ENCODE peak calls at places on chromosomes 1 and 21, in seven cellular contexts. I is endodermal cell, G is gastrocnemius medialis, M is AG04450, H is GM23248, S is NT2/D1, N is choroid plexus epithelial cell. P is an unnamed sample.

GRCh38 chr1:151964510-151964909 is 29.1 kb downstream of the S100A10 start:
- DNase-seq in M (no peak), H (peak), S (no peak), N (no peak), I (no peak), G (no peak), P (no peak)

GRCh38 chr1:27044613-27045091 is 32.0 kb upstream of the TENT5B start:
- DNase-seq in I (peak), N (peak), H (peak), G (peak), M (peak), S (peak), P (peak)

GRCh38 chr1:13543927-13544556 is 30.2 kb upstream of the LRRC38 start:
- DNase-seq in N (peak), M (no peak), I (peak), G (peak), H (peak), S (no peak), P (peak)

GRCh38 chr1:195934839-195935557 is 673.2 kb downstream of the KCNT2 start:
- DNase-seq in N (no peak), I (no peak), S (no peak), M (no peak), H (no peak), G (no peak), P (no peak)

GRCh38 chr1:224524679-224525078 is 90.1 kb upstream of the WDR26 start:
- DNase-seq in N (peak), S (no peak), I (no peak), M (no peak), G (no peak), H (peak), P (no peak)

GRCh38 chr1:53380296-53380695 is 52.4 kb upstream of the LRP8 start:
- DNase-seq in I (peak), M (no peak), H (no peak), N (no peak), S (no peak), G (no peak), P (no peak)

GRCh38 chr1:107689157-107689556 is 275.8 kb downstream of the VAV3 start:
- DNase-seq in I (peak), G (no peak), N (no peak), M (no peak), H (peak), S (peak), P (peak)

GRCh38 chr1:37925316-37925715 is 21.5 kb downstream of the INPP5B start:
- DNase-seq in H (no peak), G (no peak), S (no peak), M (no peak), N (no peak), I (no peak), P (no peak)

GRCh38 chr1:43537423-43538142 is 6.9 kb downstream of the PTPRF start:
- DNase-seq in I (no peak), G (peak), M (no peak), N (no peak), H (no peak), S (no peak), P (peak)

GRCh38 chr1:35476099-35476674 is 81.0 kb downstream of the KIAA0319L start:
- DNase-seq in M (no peak), G (no peak), S (no peak), N (peak), I (no peak), H (no peak), P (no peak)

GRCh38 chr1:108079550-108079949 is 114.6 kb upstream of the VAV3 start:
- DNase-seq in S (no peak), G (no peak), M (no peak), N (no peak), I (no peak), H (no peak), P (peak)

GRCh38 chr1:230427477-230427876 is 1.3 kb upstream of the PGBD5 start:
- DNase-seq in H (no peak), N (no peak), S (no peak), I (no peak), G (no peak), M (no peak), P (no peak)

GRCh38 chr1:42784946-42785693 is at the start of gene TMEM269:
- DNase-seq in S (no peak), H (peak), I (no peak), N (peak), M (no peak), G (no peak), P (peak)

GRCh38 chr1:119008483-119009299 is 20.5 kb upstream of the TBX15 start:
- DNase-seq in S (no peak), H (peak), I (peak), G (peak), M (peak), N (peak), P (peak)

GRCh38 chr1:214552174-214552608 is 789 bp upstream of the PTPN14 start:
- DNase-seq in M (no peak), H (peak), S (peak), I (peak), N (peak), G (no peak), P (peak)

GRCh38 chr1:232515706-232516105 is 114.2 kb downstream of the SIPA1L2 start:
- DNase-seq in M (no peak), H (no peak), N (no peak), I (no peak), G (no peak), S (no peak), P (no peak)

GRCh38 chr1:31786366-31787060 is 22.4 kb upstream of the ADGRB2 start:
- DNase-seq in I (peak), G (no peak), M (no peak), H (no peak), S (no peak), N (no peak), P (no peak)

GRCh38 chr1:201686709-201687455 is 142.1 kb upstream of the IPO9 start:
- DNase-seq in H (peak), I (peak), M (no peak), S (peak), G (peak), N (no peak), P (peak)

GRCh38 chr1:197620660-197621273 is 154.5 kb downstream of the DENND1B start:
- DNase-seq in M (no peak), I (no peak), H (no peak), N (no peak), G (no peak), S (no peak), P (no peak)

GRCh38 chr1:18360251-18360650 is 120.5 kb upstream of the KLHDC7A start:
- DNase-seq in S (no peak), I (no peak), N (no peak), H (no peak), M (no peak), G (no peak), P (no peak)

DNA sequence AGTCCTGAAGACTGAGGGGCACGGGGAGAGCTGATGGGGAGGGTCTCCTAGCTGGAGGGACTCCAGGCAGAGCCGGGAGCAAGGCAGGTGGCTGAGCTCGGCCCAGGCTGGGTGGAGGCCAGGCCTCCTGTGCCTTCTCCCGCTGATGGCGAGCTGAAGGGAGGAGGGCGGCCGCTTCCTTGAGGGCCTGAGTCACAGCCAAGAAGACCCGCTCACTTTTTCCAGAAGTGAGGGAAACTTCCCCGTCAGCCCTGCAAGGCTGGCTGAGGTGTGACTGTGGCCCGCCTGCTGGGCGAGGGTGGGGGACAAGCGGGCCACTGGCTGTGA is 1.7 kb upstream of the VWA1 start:
- DNase-seq in M (no peak), N (peak), I (peak), G (no peak), H (peak), S (no peak), P (peak)
- H3K4me3 ChIP-seq in M (no peak), N (no peak), I (no peak), G (peak), H (no peak), S (peak), P (peak)

DNA sequence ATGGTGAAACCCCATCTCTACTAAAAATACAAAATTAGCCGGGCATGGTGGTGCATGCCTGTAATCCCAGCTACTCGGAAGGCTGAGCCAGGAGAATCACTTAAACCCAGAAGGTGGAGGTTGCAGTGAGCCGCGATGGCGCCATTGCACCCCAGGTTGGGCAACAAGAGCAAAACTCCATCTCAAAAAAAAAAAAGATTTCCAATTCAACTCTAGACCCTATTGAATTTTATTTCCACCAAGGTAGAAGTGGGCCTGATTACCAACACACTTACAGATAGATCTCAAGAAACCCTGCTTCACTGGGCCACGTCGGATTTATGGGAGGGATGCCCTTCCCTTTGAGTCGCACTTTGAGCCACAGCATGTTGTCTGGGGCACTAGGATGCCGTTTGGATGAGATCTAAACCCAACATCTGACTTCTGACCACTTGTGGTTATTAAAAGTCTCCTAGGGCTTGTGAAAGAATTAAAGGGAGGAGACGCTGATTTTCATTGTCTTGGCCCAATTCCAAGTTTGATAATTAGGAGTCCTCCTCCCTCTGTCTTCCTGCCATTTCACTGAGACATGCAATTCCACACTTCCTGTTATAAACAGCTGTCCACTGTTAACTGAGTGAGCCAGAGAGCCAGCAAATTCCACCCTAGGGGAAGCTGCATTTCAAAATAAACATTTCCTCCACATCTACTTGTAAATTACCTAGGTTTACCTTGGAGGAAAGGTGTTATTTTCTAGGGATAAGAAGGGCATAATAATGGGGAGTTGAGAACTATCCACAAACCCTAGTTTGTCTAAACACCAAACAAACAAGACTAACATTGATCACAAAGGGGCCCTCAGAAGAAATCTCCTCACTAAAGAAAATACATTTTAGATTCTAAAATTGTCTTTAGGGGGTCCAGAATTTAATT is 5.2 kb upstream of the RERE start:
- DNase-seq in I (peak), G (peak), N (peak), H (peak), S (no peak), M (peak), P (peak)
- H3K4me3 ChIP-seq in I (no peak), G (no peak), N (no peak), H (peak), S (no peak), M (no peak), P (no peak)

GRCh38 chr1:156574039-156574633 is 1.8 kb upstream of the IQGAP3 start:
- DNase-seq in G (no peak), N (no peak), I (no peak), M (no peak), H (no peak), S (no peak), P (no peak)

GRCh38 chr1:156577512-156577911 is 2.0 kb upstream of the TTC24 start:
- DNase-seq in N (no peak), H (no peak), G (no peak), S (no peak), I (no peak), M (no peak), P (no peak)

GRCh38 chr1:156571261-156571958 is 955 bp downstream of the IQGAP3 start:
- DNase-seq in S (no peak), H (peak), N (peak), I (no peak), G (no peak), M (peak), P (no peak)

GRCh38 chr1:156571959-156572662 is at the start of gene IQGAP3:
- DNase-seq in N (peak), G (peak), S (peak), I (peak), H (peak), M (peak), P (peak)

GRCh38 chr1:156572663-156573018 is 276 bp upstream of the IQGAP3 start:
- DNase-seq in S (no peak), I (no peak), H (no peak), G (no peak), N (no peak), M (no peak), P (no peak)
- H3K4me3 ChIP-seq in S (peak), I (peak), H (peak), G (peak), N (peak), M (peak), P (peak)

GRCh38 chr1:84434756-84435142 is 36.5 kb downstream of the DNASE2B start:
- DNase-seq in I (no peak), G (no peak), M (no peak), S (no peak), H (peak), N (peak), P (no peak)
- H3K4me3 ChIP-seq in I (no peak), G (no peak), M (no peak), S (no peak), H (no peak), N (no peak), P (no peak)

GRCh38 chr1:167431909-167432650 is 86.2 kb downstream of the CD247 start:
- DNase-seq in G (no peak), S (no peak), N (no peak), H (no peak), M (no peak), I (peak), P (no peak)

GRCh38 chr1:167431261-167431908 is 86.9 kb downstream of the CD247 start:
- DNase-seq in G (no peak), N (no peak), S (no peak), I (no peak), M (no peak), H (no peak), P (peak)

GRCh38 chr1:167430849-167431242 is 87.5 kb downstream of the CD247 start:
- DNase-seq in G (no peak), S (no peak), I (no peak), H (no peak), N (no peak), M (no peak), P (peak)

GRCh38 chr1:167429612-167430011 is 88.7 kb downstream of the CD247 start:
- DNase-seq in N (no peak), S (no peak), G (no peak), I (no peak), H (no peak), M (no peak), P (no peak)

GRCh38 chr1:167430134-167430848 is 88.0 kb downstream of the CD247 start:
- DNase-seq in N (no peak), H (no peak), G (no peak), I (peak), M (no peak), S (peak), P (peak)
- H3K4me3 ChIP-seq in N (no peak), H (no peak), G (no peak), I (no peak), M (no peak), S (no peak), P (no peak)

GRCh38 chr21:45617021-45617930 is 26.2 kb upstream of the PCBP3 start:
- DNase-seq in H (no peak), S (no peak), I (peak), M (no peak), G (no peak), N (no peak), P (peak)

GRCh38 chr21:45618287-45618686 is 25.2 kb upstream of the PCBP3 start:
- DNase-seq in M (no peak), G (no peak), N (no peak), H (peak), I (peak), S (no peak), P (no peak)

GRCh38 chr21:45620201-45620600 is 23.3 kb upstream of the PCBP3 start:
- DNase-seq in S (no peak), I (peak), N (no peak), M (no peak), G (no peak), H (no peak), P (no peak)

GRCh38 chr21:45622416-45623097 is 21.0 kb upstream of the PCBP3 start:
- DNase-seq in S (no peak), M (no peak), G (no peak), I (peak), H (no peak), N (no peak), P (peak)

DNA sequence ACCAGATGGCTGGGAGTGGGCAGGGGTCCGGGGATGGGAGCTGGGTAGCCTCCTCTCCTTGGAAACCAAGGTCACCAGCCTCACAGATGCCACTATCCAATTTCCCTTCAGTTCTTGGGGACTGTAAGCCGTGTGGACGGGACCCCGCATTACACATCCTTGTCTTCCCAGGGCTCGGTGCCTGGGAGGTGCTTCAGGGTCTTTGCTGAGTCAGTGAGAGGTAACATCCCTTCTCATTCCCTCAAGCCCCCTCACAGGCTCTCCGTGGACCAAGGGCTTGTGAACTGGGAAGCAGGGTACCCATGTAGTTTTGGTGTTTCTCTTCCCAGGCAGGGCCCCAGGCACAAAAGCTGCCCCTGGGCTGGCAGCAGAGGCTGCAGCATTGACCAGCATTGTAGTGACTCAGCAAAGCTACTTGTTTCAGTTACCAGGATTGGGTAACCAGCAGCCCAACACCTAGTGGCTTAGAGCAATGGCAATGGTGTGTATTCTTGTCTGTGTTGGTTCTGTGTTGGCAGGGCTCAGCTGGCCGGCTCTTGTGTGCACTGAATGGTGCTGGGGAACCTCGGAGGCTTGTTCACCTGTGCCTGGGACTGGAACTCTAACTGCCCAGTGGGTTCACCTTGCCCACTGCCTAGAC is 24.6 kb upstream of the PCBP3 start:
- DNase-seq in N (no peak), I (peak), H (peak), M (no peak), S (no peak), G (no peak), P (no peak)
- H3K4me3 ChIP-seq in N (no peak), I (no peak), H (no peak), M (no peak), S (no peak), G (no peak), P (no peak)

GRCh38 chr1:41404308-41404755 is 43.1 kb downstream of the FOXO6 start:
- DNase-seq in N (no peak), G (no peak), S (no peak), I (peak), M (no peak), H (peak), P (peak)
- H3K4me3 ChIP-seq in N (no peak), G (no peak), S (no peak), I (no peak), M (no peak), H (no peak), P (peak)

GRCh38 chr21:30613836-30614235 is at the start of gene KRTAP6-1:
- DNase-seq in S (no peak), M (no peak), H (no peak), G (no peak), N (no peak), I (no peak), P (no peak)

GRCh38 chr21:30612132-30612531 is 1.6 kb downstream of the KRTAP6-1 start:
- DNase-seq in N (no peak), H (no peak), M (no peak), I (no peak), G (no peak), S (no peak), P (no peak)

GRCh38 chr21:30620080-30620479 is 347 bp upstream of the KRTAP20-4 start:
- DNase-seq in I (no peak), G (no peak), H (no peak), S (no peak), N (peak), M (no peak), P (no peak)

GRCh38 chr21:30615199-30615598 is 1.0 kb upstream of the KRTAP20-1 start:
- DNase-seq in G (no peak), I (no peak), S (no peak), M (no peak), H (no peak), N (no peak), P (no peak)

GRCh38 chr21:30616125-30616524 is at the start of gene KRTAP20-1:
- DNase-seq in M (no peak), S (no peak), N (no peak), H (no peak), I (no peak), G (no peak), P (no peak)
- H3K4me3 ChIP-seq in M (no peak), S (no peak), N (no peak), H (no peak), I (no peak), G (no peak), P (no peak)

GRCh38 chr1:46804027-46804889 is 5.4 kb downstream of the CYP4B1 start:
- DNase-seq in N (no peak), H (no peak), G (peak), S (no peak), I (no peak), M (no peak), P (no peak)
- H3K4me3 ChIP-seq in N (no peak), H (no peak), G (peak), S (no peak), I (no peak), M (no peak), P (no peak)

P was measured in H7.